ENCODE peak calls at places on chromosomes 6 and 20, in ten cellular contexts. J is CD4-positive, alpha-beta T cell; C is iris pigment epithelial cell; G is lower lobe of right lung; L is 8988T; Q is PC-9; X is stomach; T is activated naive CD4-positive, alpha-beta T cell treated with anti-CD3 and anti-CD28 coated beads, Interleukin-2, amount 50 U/mL, for 16 hours; B is GDM1; S is substantia nigra. I is an unnamed sample.

GRCh38 chr6:127102299-127102698 is 16.2 kb upstream of the RSPO3 start:
- DNase-seq in J (no peak), C (peak), G (no peak), L (no peak), Q (no peak), X (no peak), T (no peak), B (no peak), S (no peak), I (no peak)

GRCh38 chr6:10999994-11000393 is 44.1 kb downstream of the ELOVL2 start:
- DNase-seq in J (no peak), C (peak), G (no peak), L (no peak), Q (no peak), X (no peak), T (no peak), B (no peak), S (no peak), I (no peak)

GRCh38 chr6:43334466-43335095 is 26.0 kb upstream of the CRIP3 start:
- DNase-seq in J (no peak), C (peak), G (no peak), L (no peak), Q (peak), X (no peak), T (no peak), B (peak), S (no peak), I (no peak)

GRCh38 chr6:111200823-111201134 is 113.5 kb downstream of the SLC16A10 start:
- DNase-seq in J (no peak), C (no peak), G (no peak), L (no peak), Q (no peak), X (no peak), T (no peak), B (no peak), S (no peak), I (no peak)

GRCh38 chr6:106787327-106788196 is 158.2 kb downstream of the QRSL1 start:
- DNase-seq in J (no peak), C (no peak), G (no peak), L (no peak), Q (no peak), X (peak), T (no peak), B (no peak), S (no peak), I (peak)

GRCh38 chr6:153425536-153425935 is 294.5 kb upstream of the RGS17 start:
- DNase-seq in J (no peak), C (no peak), G (no peak), L (no peak), Q (no peak), X (no peak), T (no peak), B (no peak), S (no peak), I (no peak)

GRCh38 chr6:138371452-138371711 is 6.3 kb upstream of the SMIM28 start:
- DNase-seq in J (no peak), C (no peak), G (no peak), L (no peak), Q (no peak), X (no peak), T (no peak), B (no peak), S (no peak), I (no peak)

GRCh38 chr6:2086328-2087008 is 158.9 kb downstream of the GMDS start:
- DNase-seq in J (no peak), C (no peak), G (no peak), L (no peak), Q (no peak), X (no peak), T (no peak), B (no peak), S (no peak), I (no peak)

GRCh38 chr6:157054531-157054979 is 268.8 kb downstream of the TMEM242 start:
- DNase-seq in J (no peak), C (no peak), G (no peak), L (no peak), Q (no peak), X (no peak), T (peak), B (no peak), S (no peak), I (peak)

GRCh38 chr20:3727333-3728035 is 5.0 kb upstream of the HSPA12B start:
- DNase-seq in J (no peak), C (no peak), G (no peak), L (no peak), Q (peak), X (no peak), T (no peak), B (no peak), S (no peak), I (no peak)

GRCh38 chr6:45423901-45424627 is 46.3 kb upstream of the SUPT3H start:
- DNase-seq in J (no peak), C (no peak), G (peak), L (no peak), Q (no peak), X (peak), T (no peak), B (no peak), S (no peak), I (peak)

GRCh38 chr6:90284745-90285481 is 11.7 kb downstream of the BACH2 start:
- DNase-seq in J (no peak), C (peak), G (no peak), L (no peak), Q (no peak), X (no peak), T (no peak), B (no peak), S (no peak), I (peak)

GRCh38 chr6:5086294-5086890 is 1.3 kb downstream of the PPP1R3G start:
- DNase-seq in J (no peak), C (no peak), G (no peak), L (no peak), Q (no peak), X (no peak), T (no peak), B (no peak), S (no peak), I (no peak)

GRCh38 chr6:2507638-2508037 is 243.1 kb downstream of the MYLK4 start:
- DNase-seq in J (no peak), C (no peak), G (no peak), L (no peak), Q (no peak), X (no peak), T (no peak), B (no peak), S (no peak), I (no peak)

GRCh38 chr6:13164316-13164715 is 164.0 kb downstream of the TBC1D7 start:
- DNase-seq in J (no peak), C (no peak), G (no peak), L (no peak), Q (no peak), X (no peak), T (no peak), B (no peak), S (no peak), I (no peak)

GRCh38 chr6:83086751-83087150 is 19.3 kb downstream of the DOP1A start:
- DNase-seq in J (no peak), C (no peak), G (no peak), L (no peak), Q (no peak), X (no peak), T (no peak), B (no peak), S (no peak), I (no peak)